ENCODE peak calls at places on chromosome 6, in six cellular contexts. T is uterus, O is lower lobe of right lung, S is esophagus muscularis mucosa, Y is kidney epithelial cell, Q is transverse colon. F is an unnamed sample.

GRCh38 chr6:159701413-159701999 is 8.5 kb upstream of the SOD2 start:
- DNase-seq in T (peak), O (no peak), S (no peak), Y (peak), Q (no peak), F (peak)

GRCh38 chr6:40642190-40642589 is 55.0 kb upstream of the LRFN2 start:
- DNase-seq in T (no peak), O (no peak), S (no peak), Y (no peak), Q (no peak), F (no peak)

GRCh38 chr6:168374051-168374502 is 54.5 kb upstream of the DACT2 start:
- DNase-seq in T (no peak), O (no peak), S (no peak), Y (no peak), Q (no peak), F (no peak)

GRCh38 chr6:150004101-150004782 is 21.1 kb downstream of the RAET1L start:
- DNase-seq in T (no peak), O (no peak), S (no peak), Y (no peak), Q (no peak), F (no peak)

GRCh38 chr6:139108378-139108777 is 26.5 kb upstream of the HECA start:
- DNase-seq in T (no peak), O (no peak), S (no peak), Y (no peak), Q (no peak), F (no peak)

GRCh38 chr6:37538107-37538506 is 38.4 kb upstream of the CCDC167 start:
- DNase-seq in T (no peak), O (no peak), S (no peak), Y (no peak), Q (no peak), F (no peak)

GRCh38 chr6:6407061-6407723 is 86.7 kb upstream of the F13A1 start:
- DNase-seq in T (no peak), O (no peak), S (no peak), Y (no peak), Q (no peak), F (no peak)

GRCh38 chr6:124054034-124054433 is 250.4 kb downstream of the NKAIN2 start:
- DNase-seq in T (no peak), O (no peak), S (no peak), Y (no peak), Q (no peak), F (no peak)

GRCh38 chr6:17703256-17703694 is 3.5 kb downstream of the NUP153 start:
- DNase-seq in T (peak), O (no peak), S (no peak), Y (no peak), Q (no peak), F (no peak)

GRCh38 chr6:148192310-148192709 is 150.3 kb upstream of the SASH1 start:
- DNase-seq in T (no peak), O (no peak), S (no peak), Y (peak), Q (no peak), F (no peak)

GRCh38 chr6:8429821-8430220 is 5.5 kb downstream of the SLC35B3 start:
- DNase-seq in T (no peak), O (no peak), S (no peak), Y (no peak), Q (no peak), F (no peak)

GRCh38 chr6:134882426-134883038 is 67.4 kb downstream of the ALDH8A1 start:
- DNase-seq in T (peak), O (peak), S (no peak), Y (no peak), Q (peak), F (peak)
- TF ChIP-seq CTCF in T (peak), O (peak), S (peak), Y (peak), Q (peak), F (peak)

GRCh38 chr6:75568100-75568499 is 33.6 kb upstream of the SENP6 start:
- DNase-seq in T (no peak), O (no peak), S (no peak), Y (no peak), Q (no peak), F (no peak)

GRCh38 chr6:75566137-75566767 is 35.4 kb upstream of the SENP6 start:
- DNase-seq in T (no peak), O (no peak), S (no peak), Y (no peak), Q (no peak), F (no peak)

GRCh38 chr6:75557068-75557467 is 44.6 kb upstream of the SENP6 start:
- DNase-seq in T (no peak), O (no peak), S (no peak), Y (no peak), Q (no peak), F (no peak)

GRCh38 chr6:75568965-75569364 is 32.7 kb upstream of the SENP6 start:
- DNase-seq in T (no peak), O (no peak), S (no peak), Y (no peak), Q (no peak), F (no peak)

DNA sequence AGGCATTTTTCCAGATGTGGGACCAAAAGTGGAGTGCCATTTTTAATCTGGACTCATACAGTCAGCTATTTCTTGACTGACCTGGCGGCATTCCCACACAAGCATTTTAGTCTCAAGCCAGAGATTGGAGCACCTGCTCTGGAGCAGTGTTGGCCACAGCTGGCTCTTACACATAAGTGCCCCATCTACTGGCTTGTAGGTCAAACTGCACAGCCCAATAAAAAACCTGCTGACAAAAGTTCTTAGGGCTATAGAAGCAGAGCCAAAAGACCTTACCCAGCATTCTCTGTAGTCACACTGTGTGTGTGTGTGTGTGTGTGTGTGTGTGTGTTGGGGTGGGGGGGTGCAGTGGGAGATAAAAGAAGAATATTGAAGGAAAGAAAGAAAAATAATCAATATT is 38.6 kb upstream of the SENP6 start:
- DNase-seq in T (no peak), O (no peak), S (no peak), Y (no peak), Q (no peak), F (no peak)
- TF ChIP-seq CTCF in T (no peak), O (no peak), S (no peak), Y (peak), Q (no peak), F (peak)

GRCh38 chr6:126312013-126312665 is 27.8 kb upstream of the CENPW start:
- DNase-seq in T (no peak), O (no peak), S (no peak), Y (no peak), Q (no peak), F (no peak)
- TF ChIP-seq CTCF in T (no peak), O (no peak), S (no peak), Y (peak), Q (peak), F (peak)

DNA sequence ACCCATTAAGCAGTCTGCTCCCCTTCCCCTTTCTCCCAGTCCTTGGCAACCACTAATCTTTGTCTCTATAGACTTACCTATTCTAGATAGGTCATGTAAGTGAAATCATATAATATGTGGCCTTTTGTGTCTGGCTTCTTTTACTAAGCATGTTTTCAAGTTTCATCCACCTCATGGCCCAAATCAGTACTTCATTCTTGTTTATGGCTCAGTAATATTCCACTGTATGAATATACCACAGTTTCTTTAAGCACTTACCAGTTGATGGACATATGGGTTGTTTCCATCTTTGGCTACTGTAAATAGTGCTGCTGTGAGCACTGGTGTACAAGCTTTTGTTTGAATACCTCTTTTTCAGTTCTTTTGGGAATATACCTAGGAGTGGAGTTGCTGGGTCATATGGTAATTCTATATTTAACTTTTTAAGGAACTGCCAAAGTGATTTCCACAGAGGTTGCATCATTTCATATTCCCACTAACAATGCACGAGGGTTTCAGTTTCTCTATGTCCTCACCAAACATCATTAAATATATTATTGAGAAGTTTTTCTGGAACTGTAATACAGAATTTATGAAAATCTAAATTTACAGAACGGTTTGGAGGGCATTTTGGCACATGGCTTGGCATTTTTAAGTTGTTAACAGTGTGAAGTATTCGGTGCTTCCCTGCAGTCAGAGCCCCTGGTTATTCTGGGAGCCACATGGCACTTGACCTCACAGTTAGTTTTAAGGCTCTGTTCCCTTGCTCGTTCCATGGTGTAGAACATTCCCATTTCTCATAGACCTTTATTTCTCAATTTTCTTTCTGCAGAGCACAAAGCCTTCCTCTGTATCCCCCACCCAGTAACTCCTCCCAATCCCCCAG is 27.0 kb upstream of the DTNBP1 start:
- DNase-seq in T (no peak), O (no peak), S (no peak), Y (no peak), Q (no peak), F (no peak)
- TF ChIP-seq CTCF in T (no peak), O (no peak), S (no peak), Y (no peak), Q (no peak), F (no peak)

GRCh38 chr6:14787274-14787673 is 458.6 kb upstream of the JARID2 start:
- DNase-seq in T (no peak), O (no peak), S (no peak), Y (no peak), Q (no peak), F (no peak)

GRCh38 chr6:14786008-14786407 is 459.9 kb upstream of the JARID2 start:
- DNase-seq in T (no peak), O (no peak), S (no peak), Y (no peak), Q (no peak), F (no peak)

GRCh38 chr6:14784596-14785360 is 461.1 kb upstream of the JARID2 start:
- DNase-seq in T (no peak), O (no peak), S (no peak), Y (no peak), Q (no peak), F (no peak)

GRCh38 chr6:14786455-14786854 is 459.4 kb upstream of the JARID2 start:
- DNase-seq in T (no peak), O (no peak), S (no peak), Y (no peak), Q (no peak), F (no peak)

GRCh38 chr6:14787677-14788076 is 458.2 kb upstream of the JARID2 start:
- DNase-seq in T (no peak), O (no peak), S (no peak), Y (no peak), Q (no peak), F (no peak)
- TF ChIP-seq CTCF in T (no peak), O (no peak), S (no peak), Y (no peak), Q (no peak), F (no peak)

GRCh38 chr6:73144516-73144915 is 80.8 kb downstream of the KHDC1L start:
- DNase-seq in T (no peak), O (no peak), S (no peak), Y (no peak), Q (no peak), F (no peak)

GRCh38 chr6:73139681-73140080 is 85.6 kb downstream of the KHDC1L start:
- DNase-seq in T (no peak), O (no peak), S (no peak), Y (no peak), Q (no peak), F (no peak)

GRCh38 chr6:73145690-73146089 is 79.6 kb downstream of the KHDC1L start:
- DNase-seq in T (no peak), O (no peak), S (no peak), Y (no peak), Q (no peak), F (no peak)

DNA sequence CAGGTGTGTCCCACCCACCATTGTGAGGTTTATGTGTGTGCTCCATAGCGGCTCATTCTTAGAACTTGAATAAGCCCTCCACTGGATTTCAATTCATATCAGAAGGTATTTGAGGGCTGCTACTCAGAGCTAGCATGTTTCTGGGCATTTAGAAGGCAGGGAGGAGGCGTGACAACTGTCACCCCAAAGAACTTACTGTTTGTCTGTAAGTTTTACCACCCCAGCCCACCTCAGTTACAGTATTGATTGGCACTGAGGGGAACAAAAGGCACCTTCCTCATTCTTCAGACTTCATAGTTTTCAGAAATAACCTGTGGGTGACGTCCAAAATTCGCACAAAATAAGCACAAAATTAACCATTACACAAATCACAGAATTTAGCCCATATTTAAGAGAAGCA is 81.7 kb downstream of the KHDC1L start:
- DNase-seq in T (no peak), O (no peak), S (no peak), Y (no peak), Q (no peak), F (no peak)
- TF ChIP-seq CTCF in T (no peak), O (no peak), S (no peak), Y (no peak), Q (no peak), F (no peak)

GRCh38 chr6:128519132-128519930 is 1.1 kb downstream of the PTPRK start:
- DNase-seq in T (peak), O (peak), S (no peak), Y (no peak), Q (peak), F (no peak)
- TF ChIP-seq CTCF in T (peak), O (no peak), S (peak), Y (peak), Q (peak), F (no peak)